ENCODE peak calls at places on chromosomes 12 and 14, in seven cellular contexts. C is hippocampal formation; Z is stimulated activated CD8-positive, alpha-beta memory T cell treated with anti-CD3 and anti-CD28 coated beads, Interleukin-12 subunit alpha, Interleukin-12 subunit beta, amount 100 ng/mL, for 1 hour; Y is mesendoderm; D is progenitor cell of endocrine pancreas; W is HT1080; M is KG1. B is an unnamed sample.

GRCh38 chr12:64780531-64781373 is 21.5 kb upstream of the GNS start:
- DNase-seq in Z (no peak), Y (peak), C (no peak), M (no peak), D (peak), W (peak), B (peak)

GRCh38 chr12:10562306-10562933 is 51.0 kb downstream of the MAGOHB start:
- DNase-seq in D (no peak), Y (peak), M (no peak), C (peak), W (peak), Z (no peak), B (no peak)

GRCh38 chr14:24398298-24398942 is 383 bp upstream of the NYNRIN start:
- DNase-seq in Z (no peak), M (no peak), W (no peak), C (no peak), D (no peak), Y (peak), B (peak)

GRCh38 chr14:100072783-100073346 is 7.6 kb downstream of the EVL start:
- DNase-seq in C (no peak), W (no peak), Y (no peak), M (no peak), D (no peak), Z (no peak), B (no peak)

GRCh38 chr12:23342407-23342806 is 607.1 kb downstream of the SOX5 start:
- DNase-seq in Y (no peak), C (no peak), W (no peak), Z (no peak), M (no peak), D (no peak), B (no peak)

GRCh38 chr12:79381246-79382208 is 309.2 kb downstream of the PAWR start:
- DNase-seq in Y (peak), C (no peak), W (no peak), D (no peak), M (no peak), Z (no peak), B (no peak)

GRCh38 chr12:105899589-105899988 is 239.2 kb downstream of the NUAK1 start:
- DNase-seq in W (no peak), Y (no peak), M (no peak), D (no peak), C (no peak), Z (no peak), B (no peak)

GRCh38 chr12:76548222-76548837 is 11.2 kb downstream of the OSBPL8 start:
- DNase-seq in D (no peak), C (no peak), W (no peak), Y (peak), Z (no peak), M (no peak), B (no peak)

GRCh38 chr14:49164074-49164473 is 422.1 kb downstream of the RPS29 start:
- DNase-seq in C (no peak), Y (no peak), M (no peak), W (no peak), Z (no peak), D (no peak), B (no peak)

GRCh38 chr14:103718572-103718971 is 3.0 kb downstream of the ZFYVE21 start:
- DNase-seq in C (no peak), Z (no peak), M (no peak), W (no peak), Y (no peak), D (no peak), B (peak)

GRCh38 chr12:12349711-12350665 is at the start of gene MANSC1:
- DNase-seq in W (no peak), M (peak), Z (no peak), C (peak), Y (peak), D (peak), B (peak)

GRCh38 chr12:47634127-47634526 is 71.7 kb downstream of the RPAP3 start:
- DNase-seq in D (no peak), W (no peak), C (no peak), Z (no peak), Y (no peak), M (no peak), B (no peak)

GRCh38 chr12:75953312-75953906 is 78.2 kb downstream of the PHLDA1 start:
- DNase-seq in D (no peak), C (peak), W (peak), Y (no peak), Z (no peak), M (no peak), B (no peak)

GRCh38 chr12:71846322-71846940 is 6.9 kb downstream of the TBC1D15 start:
- DNase-seq in W (peak), M (no peak), D (no peak), Y (peak), C (peak), Z (no peak), B (no peak)

GRCh38 chr12:92010368-92010767 is 135.3 kb downstream of the BTG1 start:
- DNase-seq in C (no peak), W (no peak), Z (no peak), D (no peak), Y (no peak), M (no peak), B (no peak)

GRCh38 chr14:64971890-64972785 is at the start of gene RAB15:
- DNase-seq in C (no peak), M (no peak), D (peak), Y (no peak), W (no peak), Z (no peak), B (peak)

GRCh38 chr12:91766454-91766853 is 379.2 kb downstream of the BTG1 start:
- DNase-seq in M (no peak), W (no peak), Y (no peak), Z (no peak), C (no peak), D (no peak), B (no peak)

GRCh38 chr12:50224026-50224692 is 57.0 kb upstream of the CERS5 start:
- DNase-seq in W (peak), Y (peak), M (no peak), Z (peak), D (no peak), C (no peak), B (no peak)

GRCh38 chr14:91343051-91343450 is 74.6 kb downstream of the CCDC88C start:
- DNase-seq in W (no peak), Z (no peak), M (no peak), Y (no peak), D (no peak), C (no peak), B (no peak)

GRCh38 chr14:104206281-104206904 is 68.0 kb downstream of the KIF26A start:
- DNase-seq in W (no peak), Y (peak), M (no peak), Z (no peak), D (peak), C (peak), B (peak)

GRCh38 chr12:60096727-60097126 is 500.9 kb downstream of the SLC16A7 start:
- DNase-seq in Y (no peak), Z (no peak), C (no peak), M (no peak), W (no peak), D (no peak), B (no peak)

GRCh38 chr12:30996752-30997151 is 70.2 kb downstream of the TSPAN11 start:
- DNase-seq in Z (no peak), C (no peak), D (no peak), M (no peak), Y (no peak), W (no peak), B (no peak)

GRCh38 chr14:95189400-95190162 is 32.3 kb upstream of the DICER1 start:
- DNase-seq in Y (no peak), C (no peak), D (no peak), Z (no peak), W (no peak), M (no peak), B (no peak)

GRCh38 chr14:71242237-71242748 is 335.0 kb downstream of the PCNX1 start:
- DNase-seq in Y (peak), C (peak), D (no peak), M (no peak), W (no peak), Z (no peak), B (no peak)

GRCh38 chr12:52235822-52236291 is 2.8 kb downstream of the KRT7 start:
- DNase-seq in W (no peak), Z (no peak), D (no peak), C (no peak), M (no peak), Y (no peak), B (no peak)

GRCh38 chr12:108495054-108495453 is 20.0 kb upstream of the FICD start:
- DNase-seq in W (peak), Z (no peak), M (peak), Y (peak), D (no peak), C (no peak), B (peak)

GRCh38 chr14:105324080-105324778 is 9.7 kb downstream of the PACS2 start:
- DNase-seq in M (no peak), D (no peak), C (peak), W (no peak), Y (no peak), Z (no peak), B (no peak)

GRCh38 chr14:54676822-54677708 is 110.1 kb downstream of the SAMD4A start:
- DNase-seq in D (no peak), Y (peak), Z (no peak), W (peak), C (peak), M (no peak), B (no peak)

GRCh38 chr14:29376251-29376650 is 551.4 kb downstream of the PRKD1 start:
- DNase-seq in W (no peak), C (no peak), Z (no peak), D (no peak), M (no peak), Y (no peak), B (no peak)

GRCh38 chr12:89234324-89235114 is 117.8 kb downstream of the DUSP6 start:
- DNase-seq in W (no peak), Z (no peak), M (no peak), C (no peak), Y (no peak), D (no peak), B (no peak)

GRCh38 chr14:71586131-71586893 is 345.9 kb upstream of the RGS6 start:
- DNase-seq in M (no peak), Z (no peak), C (peak), Y (peak), W (no peak), D (no peak), B (peak)

GRCh38 chr12:115572440-115572839 is 705.1 kb downstream of the MED13L start:
- DNase-seq in Z (no peak), M (no peak), D (no peak), C (no peak), W (no peak), Y (no peak), B (no peak)

GRCh38 chr12:25755681-25756260 is 202.7 kb upstream of the LMNTD1 start:
- DNase-seq in Z (no peak), Y (peak), M (no peak), D (no peak), W (no peak), C (no peak), B (no peak)

GRCh38 chr12:6821271-6821673 is 349 bp upstream of the GPR162 start:
- DNase-seq in C (peak), W (peak), D (no peak), Z (no peak), M (no peak), Y (peak), B (no peak)

GRCh38 chr12:121202407-121203355 is 7.2 kb upstream of the P2RX4 start:
- DNase-seq in Y (no peak), Z (no peak), D (no peak), M (no peak), C (no peak), W (no peak), B (no peak)

GRCh38 chr14:103001226-103001625 is 56.1 kb downstream of the CDC42BPB start:
- DNase-seq in Y (no peak), C (no peak), W (no peak), M (no peak), D (no peak), Z (no peak), B (no peak)

GRCh38 chr14:93937519-93937918 is 10.4 kb downstream of the FAM181A start:
- DNase-seq in Z (no peak), C (no peak), W (no peak), D (no peak), M (no peak), Y (no peak), B (no peak)

GRCh38 chr12:12770262-12770661 is 15.2 kb upstream of the APOLD1 start:
- DNase-seq in D (no peak), Y (no peak), Z (no peak), C (no peak), M (no peak), W (no peak), B (no peak)

GRCh38 chr14:51828017-51828797 is 32.2 kb upstream of the GNG2 start:
- DNase-seq in Z (peak), C (no peak), Y (peak), D (no peak), M (peak), W (peak), B (no peak)

GRCh38 chr14:90819734-90820393 is 3.6 kb upstream of the TTC7B start:
- DNase-seq in C (no peak), W (no peak), Z (no peak), M (no peak), D (no peak), Y (no peak), B (no peak)